ENCODE peak calls at places on chromosomes 3 and 15, in seven cellular contexts. C, Z, U, F, R, I and L are unnamed samples.
A peak's percentile ranks its signal among the peaks of the same experiment; 100 is the strongest.

GRCh38 chr3:30516238-30516637 is 90.2 kb upstream of the TGFBR2 start:
- DNase-seq in C (no peak), Z (no peak), U (no peak), F (no peak), R (no peak), I (no peak), L (no peak)

GRCh38 chr3:74631771-74632170 is 17.3 kb upstream of the CNTN3 start:
- DNase-seq in C (no peak), Z (no peak), U (no peak), F (no peak), R (no peak), I (no peak), L (no peak)

GRCh38 chr3:101638262-101638745 is 38.6 kb downstream of the ZBTB11 start:
- DNase-seq in C (no peak), Z (no peak), U (no peak), F (no peak), R (peak; percentile 35), I (no peak), L (no peak)

GRCh38 chr3:190225186-190225692 is 97.0 kb downstream of the CLDN1 start:
- DNase-seq in C (peak; percentile 10), Z (no peak), U (peak; percentile 2), F (no peak), R (peak; percentile 29), I (no peak), L (no peak)

GRCh38 chr3:58355174-58355573 is 22.5 kb downstream of the PXK start:
- DNase-seq in C (no peak), Z (no peak), U (no peak), F (no peak), R (no peak), I (no peak), L (no peak)

GRCh38 chr3:10968390-10968789 is 24.2 kb upstream of the SLC6A1 start:
- DNase-seq in C (no peak), Z (no peak), U (peak; percentile 56), F (no peak), R (no peak), I (no peak), L (no peak)

GRCh38 chr15:78077053-78077859 is at the start of gene TBC1D2B:
- DNase-seq in C (no peak), Z (peak; percentile 93), U (peak; percentile 94), F (no peak), R (no peak), I (no peak), L (no peak)

GRCh38 chr3:195904364-195904763 is 4.0 kb downstream of the TNK2 start:
- DNase-seq in C (no peak), Z (no peak), U (no peak), F (no peak), R (no peak), I (no peak), L (no peak)

GRCh38 chr15:98900382-98900781 is 107.2 kb downstream of the PGPEP1L start:
- DNase-seq in C (no peak), Z (no peak), U (no peak), F (no peak), R (no peak), I (no peak), L (no peak)

GRCh38 chr3:44387404-44387803 is 48.8 kb downstream of the TCAIM start:
- DNase-seq in C (no peak), Z (no peak), U (no peak), F (no peak), R (no peak), I (no peak), L (no peak)

GRCh38 chr3:134095005-134095404 is 65.3 kb upstream of the SLCO2A1 start:
- DNase-seq in C (no peak), Z (no peak), U (no peak), F (no peak), R (no peak), I (no peak), L (no peak)
- TF ChIP-seq YY1 in C (no peak), Z (no peak), U (no peak), F (no peak), R (no peak), I (no peak), L (no peak)

GRCh38 chr15:50218291-50218690 is 36.3 kb downstream of the SLC27A2 start:
- DNase-seq in C (no peak), Z (no peak), U (no peak), F (no peak), R (no peak), I (no peak), L (no peak)
- H3K4me3 ChIP-seq in C (no peak overlapping the region), Z (no peak overlapping the region), U (no peak overlapping the region), F (no peak overlapping the region), R (no peak overlapping the region), I (no peak overlapping the region), L (no peak overlapping the region)

DNA sequence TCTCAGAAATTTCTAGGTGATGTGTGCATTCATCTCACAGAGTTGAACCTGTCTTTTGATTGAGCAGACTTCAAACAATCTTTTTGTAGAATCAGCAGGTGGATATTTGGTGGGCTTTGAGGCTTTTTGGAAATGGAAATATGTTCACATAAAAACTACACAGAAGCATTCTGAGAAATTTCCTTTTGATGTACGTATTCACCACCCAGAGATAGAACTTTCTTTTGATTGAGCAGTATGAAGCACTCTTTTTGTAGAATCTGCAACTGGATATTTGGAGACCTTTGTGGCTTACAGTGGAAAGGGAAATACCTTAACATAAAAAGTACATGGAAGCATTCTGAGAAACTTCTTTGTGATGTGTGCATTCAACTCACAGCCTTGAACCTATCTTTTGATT is 3515.0 kb downstream of the GOLGA6L6 start:
- DNase-seq in C (no peak), Z (no peak), U (no peak), F (no peak), R (no peak), I (no peak), L (no peak)
- H3K9me3 ChIP-seq in C (peaks cover 2% of the 10 kb centered on the region), Z (no peaks in the 10 kb centered on the region), U (no peaks in the 10 kb centered on the region), F (peaks cover 22% of the 10 kb centered on the region), R (peaks cover 99% of the 10 kb centered on the region), I (no peaks in the 10 kb centered on the region), L (no peaks in the 10 kb centered on the region)

DNA sequence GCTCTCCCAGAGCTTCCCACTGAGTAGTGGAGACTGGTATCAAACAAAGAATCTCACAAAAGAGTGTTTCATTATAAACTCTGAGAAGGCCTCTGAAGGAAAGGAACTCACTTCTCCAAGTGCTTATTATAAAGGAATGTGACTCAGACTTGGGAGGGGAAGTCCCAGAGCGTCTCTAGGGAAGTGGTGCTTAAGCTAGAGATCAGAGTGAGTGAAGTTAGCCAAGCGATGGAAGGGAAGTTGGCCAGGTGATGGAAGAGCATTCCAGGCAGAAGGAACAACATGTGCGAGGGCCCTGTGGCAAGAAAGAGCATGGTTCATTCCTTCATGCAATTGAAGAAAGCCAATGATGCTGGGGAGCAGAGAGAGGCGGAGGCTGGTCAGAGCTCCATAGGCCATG is 2.3 kb downstream of the XYLB start:
- DNase-seq in C (no peak), Z (no peak), U (no peak), F (no peak), R (no peak), I (no peak), L (no peak)
- TF ChIP-seq YY1 in C (no peak), Z (no peak), U (no peak), F (no peak), R (no peak), I (no peak), L (no peak)

GRCh38 chr3:177358968-177359600 is 161.8 kb upstream of the TBL1XR1 start:
- DNase-seq in C (peak; percentile 44), Z (peak; percentile 48), U (peak; percentile 47), F (no peak), R (no peak), I (no peak), L (no peak)

GRCh38 chr3:177362646-177363045 is 165.4 kb upstream of the TBL1XR1 start:
- DNase-seq in C (no peak), Z (no peak), U (no peak), F (no peak), R (no peak), I (no peak), L (no peak)

GRCh38 chr3:177359601-177360357 is 162.5 kb upstream of the TBL1XR1 start:
- DNase-seq in C (peak; percentile 98), Z (peak; percentile 88), U (peak; percentile 92), F (peak; percentile 85), R (peak; percentile 98), I (peak; percentile 87), L (peak; percentile 95)

GRCh38 chr3:177364236-177364635 is 167.0 kb upstream of the TBL1XR1 start:
- DNase-seq in C (no peak), Z (no peak), U (no peak), F (no peak), R (no peak), I (no peak), L (no peak)

DNA sequence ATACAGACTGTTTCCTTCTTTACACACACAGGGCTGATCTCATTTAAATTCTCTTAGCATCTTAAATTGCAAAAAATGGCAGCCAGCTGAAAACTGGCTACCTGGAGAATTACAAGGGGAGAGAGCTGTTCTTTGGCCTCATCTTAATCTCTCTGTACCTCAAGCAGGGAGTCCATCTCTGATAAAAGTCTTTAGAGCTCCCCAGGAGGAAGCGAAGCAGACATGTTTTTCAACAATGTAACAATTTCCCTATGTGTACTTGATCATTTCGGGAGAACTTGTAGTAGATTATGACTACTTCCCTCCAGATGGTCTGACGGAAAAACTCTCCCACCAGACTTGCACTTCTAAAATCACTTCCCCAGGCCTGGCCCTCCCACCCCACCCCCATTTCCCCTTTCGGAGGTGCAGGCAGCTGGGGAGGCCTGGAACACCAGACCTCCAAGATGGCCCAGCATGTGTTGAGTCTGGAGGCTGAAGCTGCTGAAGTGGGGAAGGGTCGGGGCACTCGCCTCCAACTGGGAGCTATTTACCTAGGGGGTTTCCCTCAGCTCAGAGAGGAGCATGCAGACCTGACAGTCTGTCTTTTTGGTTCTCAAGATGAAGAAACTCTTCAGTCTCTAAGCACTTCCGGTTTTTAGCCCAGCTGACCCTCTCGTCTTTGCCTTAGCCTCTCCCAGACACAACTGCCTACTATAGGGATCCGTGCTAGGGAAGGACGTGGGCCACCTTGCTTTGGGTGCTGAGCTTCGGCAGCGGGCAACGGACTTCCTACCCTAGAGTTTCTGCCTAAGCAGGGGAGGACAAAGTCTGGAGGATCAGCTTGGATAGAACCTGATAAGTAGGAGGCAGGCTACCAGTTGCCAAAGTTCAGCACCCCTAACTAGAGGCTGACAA is 164.0 kb upstream of the TBL1XR1 start:
- DNase-seq in C (no peak), Z (no peak), U (no peak), F (no peak), R (no peak), I (no peak), L (no peak)
- H3K4me3 ChIP-seq in C (no peak overlapping the region), Z (no peak overlapping the region), U (no peak overlapping the region), F (no peak overlapping the region), R (no peak overlapping the region), I (no peak overlapping the region), L (no peak overlapping the region)

GRCh38 chr15:23599053-23599452 is 33.6 kb downstream of the MKRN3 start:
- DNase-seq in C (no peak), Z (no peak), U (no peak), F (no peak), R (no peak), I (no peak), L (no peak)
- H3K9me3 ChIP-seq in C (no peaks in the 10 kb centered on the region), Z (no peaks in the 10 kb centered on the region), U (no peaks in the 10 kb centered on the region), F (peaks cover 17% of the 10 kb centered on the region), R (no peaks in the 10 kb centered on the region), I (no peaks in the 10 kb centered on the region), L (no peaks in the 10 kb centered on the region)

GRCh38 chr15:64842099-64842940 is 605 bp downstream of the PLEKHO2 start:
- DNase-seq in C (no peak), Z (no peak), U (no peak), F (no peak), R (no peak), I (no peak), L (no peak)
- TF ChIP-seq YY1 in C (no peak), Z (no peak), U (no peak), F (no peak), R (no peak), I (no peak), L (no peak)

GRCh38 chr15:49814709-49815108 is 193.9 kb downstream of the DTWD1 start:
- DNase-seq in C (no peak), Z (no peak), U (no peak), F (no peak), R (no peak), I (no peak), L (no peak)
- H3K4me3 ChIP-seq in C (no peak overlapping the region), Z (no peak overlapping the region), U (no peak overlapping the region), F (no peak overlapping the region), R (no peak overlapping the region), I (no peak overlapping the region), L (no peak overlapping the region)